ENCODE peak calls at places on chromosomes 11 and 22, in four cellular contexts. D is astrocyte of the spinal cord, E is AG09309, P is AG10803. R is an unnamed sample.

GRCh38 chr11:6233984-6234313 is 487 bp downstream of the FHIP1B start:
- DNase-seq in D (no peak), P (no peak), E (no peak), R (peak)

GRCh38 chr11:63462126-63462525 is 28.8 kb downstream of the PLAAT5 start:
- DNase-seq in D (no peak), P (no peak), E (no peak), R (no peak)

GRCh38 chr22:20956258-20957117 is 10.6 kb upstream of the AIFM3 start:
- DNase-seq in E (no peak), D (peak), P (no peak), R (no peak)

GRCh38 chr11:118290923-118291322 is 13.6 kb upstream of the CD3E start:
- DNase-seq in P (no peak), D (no peak), E (no peak), R (no peak)

GRCh38 chr11:95322546-95322945 is 91.5 kb upstream of the SESN3 start:
- DNase-seq in P (peak), D (peak), E (no peak), R (no peak)

GRCh38 chr22:22349455-22349836 is 104.9 kb downstream of the VPREB1 start:
- DNase-seq in E (no peak), P (no peak), D (no peak), R (no peak)

GRCh38 chr11:71372693-71373657 is 75.2 kb downstream of the DHCR7 start:
- DNase-seq in E (peak), D (peak), P (peak), R (peak)

GRCh38 chr11:1126491-1126926 is 31.2 kb upstream of the MUC5AC start:
- DNase-seq in D (no peak), E (no peak), P (no peak), R (no peak)

GRCh38 chr11:42175203-42175602 is 715.8 kb upstream of the LRRC4C start:
- DNase-seq in E (no peak), P (peak), D (peak), R (no peak)

GRCh38 chr11:133964946-133965632 is 8.3 kb upstream of the IGSF9B start:
- DNase-seq in P (peak), D (no peak), E (peak), R (no peak)

GRCh38 chr22:37502342-37503182 is 16.4 kb upstream of the MFNG start:
- DNase-seq in D (no peak), E (no peak), P (no peak), R (no peak)

GRCh38 chr11:111663820-111664219 is 61.6 kb downstream of the SIK2 start:
- DNase-seq in E (no peak), P (peak), D (no peak), R (no peak)

GRCh38 chr11:33957304-33957917 is 65.5 kb upstream of the LMO2 start:
- DNase-seq in P (no peak), D (no peak), E (no peak), R (no peak)

GRCh38 chr22:28855355-28856094 is 27.8 kb upstream of the ZNRF3 start:
- DNase-seq in E (peak), D (peak), P (peak), R (no peak)

GRCh38 chr11:100810146-100810545 is 123.1 kb downstream of the ARHGAP42 start:
- DNase-seq in D (peak), P (peak), E (peak), R (no peak)